ENCODE peak calls at places on chromosomes 13 and 19, in ten cellular contexts. One of them, this sample, is unnamed.

GRCh38 chr13:65914707-65915106 is 1315.4 kb downstream of the PCDH9 start:
- DNase-seq in tibial nerve: no peak
- DNase-seq in heart right ventricle: no peak
- DNase-seq in heart left ventricle: no peak
- DNase-seq in fibroblast of lung: peak; percentile 51
- DNase-seq in RWPE2: no peak
- DNase-seq in IMR-90: peak; percentile 72
- DNase-seq in ovary: no peak
- DNase-seq in left ventricle myocardium inferior: no peak
- DNase-seq in PC-9: no peak
- DNase-seq in this sample: no peak

GRCh38 chr19:2983351-2984195 is 6.2 kb downstream of the TLE6 start:
- DNase-seq in heart right ventricle: peak; percentile 75
- DNase-seq in RWPE2: no peak
- DNase-seq in PC-9: peak; percentile 63
- DNase-seq in fibroblast of lung: peak; percentile 75
- DNase-seq in IMR-90: peak; percentile 7
- DNase-seq in tibial nerve: peak; percentile 37
- DNase-seq in ovary: peak; percentile 61
- DNase-seq in left ventricle myocardium inferior: peak; percentile 74
- DNase-seq in heart left ventricle: peak; percentile 67
- DNase-seq in this sample: peak; percentile 30

GRCh38 chr13:67147257-67148218 is 82.6 kb downstream of the PCDH9 start:
- DNase-seq in PC-9: no peak
- DNase-seq in heart left ventricle: no peak
- DNase-seq in fibroblast of lung: peak; percentile 63
- DNase-seq in heart right ventricle: peak; percentile 15
- DNase-seq in RWPE2: no peak
- DNase-seq in ovary: no peak
- DNase-seq in IMR-90: peak; percentile 72
- DNase-seq in left ventricle myocardium inferior: no peak
- DNase-seq in tibial nerve: no peak
- DNase-seq in this sample: no peak

GRCh38 chr19:16106121-16106520 is 5.6 kb upstream of the RAB8A start:
- DNase-seq in left ventricle myocardium inferior: no peak
- DNase-seq in IMR-90: peak; percentile 53
- DNase-seq in ovary: no peak
- DNase-seq in heart right ventricle: no peak
- DNase-seq in fibroblast of lung: peak; percentile 39
- DNase-seq in heart left ventricle: no peak
- DNase-seq in tibial nerve: no peak
- DNase-seq in PC-9: no peak
- DNase-seq in RWPE2: no peak
- DNase-seq in this sample: peak; percentile 41

GRCh38 chr13:20492641-20493040 is 33.0 kb downstream of the CRYL1 start:
- DNase-seq in tibial nerve: no peak
- DNase-seq in PC-9: peak; percentile 33
- DNase-seq in fibroblast of lung: peak; percentile 43
- DNase-seq in ovary: no peak
- DNase-seq in heart right ventricle: no peak
- DNase-seq in RWPE2: no peak
- DNase-seq in heart left ventricle: no peak
- DNase-seq in left ventricle myocardium inferior: no peak
- DNase-seq in IMR-90: peak; percentile 65
- DNase-seq in this sample: peak; percentile 30

GRCh38 chr13:46893820-46894533 is 2.9 kb downstream of the HTR2A start:
- DNase-seq in RWPE2: no peak
- DNase-seq in ovary: peak; percentile 84
- DNase-seq in PC-9: peak; percentile 52
- DNase-seq in IMR-90: peak; percentile 17
- DNase-seq in heart right ventricle: peak; percentile 44
- DNase-seq in left ventricle myocardium inferior: peak; percentile 58
- DNase-seq in heart left ventricle: peak; percentile 47
- DNase-seq in fibroblast of lung: peak; percentile 58
- DNase-seq in tibial nerve: peak; percentile 37
- DNase-seq in this sample: peak; percentile 66

GRCh38 chr13:43977911-43978310 is 98.2 kb downstream of the LACC1 start:
- DNase-seq in tibial nerve: no peak
- DNase-seq in left ventricle myocardium inferior: no peak
- DNase-seq in RWPE2: no peak
- DNase-seq in IMR-90: no peak
- DNase-seq in PC-9: no peak
- DNase-seq in heart right ventricle: no peak
- DNase-seq in fibroblast of lung: no peak
- DNase-seq in ovary: no peak
- DNase-seq in heart left ventricle: no peak
- DNase-seq in this sample: no peak

GRCh38 chr19:5339470-5339949 is 1.1 kb downstream of the PTPRS start:
- DNase-seq in heart right ventricle: no peak
- DNase-seq in ovary: peak; percentile 35
- DNase-seq in RWPE2: no peak
- DNase-seq in PC-9: no peak
- DNase-seq in fibroblast of lung: no peak
- DNase-seq in left ventricle myocardium inferior: no peak
- DNase-seq in tibial nerve: no peak
- DNase-seq in IMR-90: no peak
- DNase-seq in heart left ventricle: no peak
- DNase-seq in this sample: no peak

GRCh38 chr19:8511573-8512101 is 2.3 kb downstream of the ZNF414 start:
- DNase-seq in left ventricle myocardium inferior: no peak
- DNase-seq in RWPE2: no peak
- DNase-seq in fibroblast of lung: no peak
- DNase-seq in heart right ventricle: no peak
- DNase-seq in IMR-90: no peak
- DNase-seq in heart left ventricle: no peak
- DNase-seq in PC-9: no peak
- DNase-seq in tibial nerve: no peak
- DNase-seq in ovary: peak; percentile 61
- DNase-seq in this sample: no peak

GRCh38 chr13:80473695-80474094 is 132.8 kb upstream of the SPRY2 start:
- DNase-seq in fibroblast of lung: peak; percentile 92
- DNase-seq in IMR-90: peak; percentile 18
- DNase-seq in PC-9: peak; percentile 3
- DNase-seq in ovary: no peak
- DNase-seq in tibial nerve: no peak
- DNase-seq in heart left ventricle: no peak
- DNase-seq in left ventricle myocardium inferior: no peak
- DNase-seq in heart right ventricle: no peak
- DNase-seq in RWPE2: no peak
- DNase-seq in this sample: no peak

GRCh38 chr13:21625366-21625765 is 21.4 kb upstream of the MICU2 start:
- DNase-seq in heart left ventricle: no peak
- DNase-seq in tibial nerve: no peak
- DNase-seq in RWPE2: no peak
- DNase-seq in PC-9: no peak
- DNase-seq in IMR-90: peak; percentile 52
- DNase-seq in fibroblast of lung: peak; percentile 51
- DNase-seq in ovary: no peak
- DNase-seq in left ventricle myocardium inferior: no peak
- DNase-seq in heart right ventricle: no peak
- DNase-seq in this sample: peak; percentile 19

GRCh38 chr13:27820524-27821482 is 28.5 kb downstream of the GSX1 start:
- DNase-seq in left ventricle myocardium inferior: no peak
- DNase-seq in heart right ventricle: no peak
- DNase-seq in PC-9: no peak
- DNase-seq in fibroblast of lung: no peak
- DNase-seq in tibial nerve: no peak
- DNase-seq in heart left ventricle: no peak
- DNase-seq in ovary: no peak
- DNase-seq in IMR-90: no peak
- DNase-seq in RWPE2: no peak
- DNase-seq in this sample: no peak
- H3K4me1 ChIP-seq in left ventricle myocardium inferior: no peaks in the 10 kb centered on the region
- H3K4me1 ChIP-seq in heart right ventricle: no peaks in the 10 kb centered on the region
- H3K4me1 ChIP-seq in PC-9: no peaks in the 10 kb centered on the region
- H3K4me1 ChIP-seq in fibroblast of lung: no peaks in the 10 kb centered on the region
- H3K4me1 ChIP-seq in tibial nerve: no peaks in the 10 kb centered on the region
- H3K4me1 ChIP-seq in heart left ventricle: no peaks in the 10 kb centered on the region
- H3K4me1 ChIP-seq in ovary: no peaks in the 10 kb centered on the region
- H3K4me1 ChIP-seq in IMR-90: no peaks in the 10 kb centered on the region
- H3K4me1 ChIP-seq in RWPE2: no peaks in the 10 kb centered on the region
- H3K4me1 ChIP-seq in this sample: no peaks in the 10 kb centered on the region

GRCh38 chr13:45411226-45411625 is 6.9 kb downstream of the SLC25A30 start:
- DNase-seq in ovary: no peak
- DNase-seq in IMR-90: no peak
- DNase-seq in heart left ventricle: no peak
- DNase-seq in tibial nerve: no peak
- DNase-seq in RWPE2: no peak
- DNase-seq in heart right ventricle: no peak
- DNase-seq in left ventricle myocardium inferior: no peak
- DNase-seq in fibroblast of lung: no peak
- DNase-seq in PC-9: no peak
- DNase-seq in this sample: no peak

GRCh38 chr13:45411631-45412030 is 6.5 kb downstream of the SLC25A30 start:
- DNase-seq in PC-9: no peak
- DNase-seq in left ventricle myocardium inferior: no peak
- DNase-seq in tibial nerve: no peak
- DNase-seq in fibroblast of lung: no peak
- DNase-seq in ovary: no peak
- DNase-seq in RWPE2: no peak
- DNase-seq in heart left ventricle: no peak
- DNase-seq in heart right ventricle: no peak
- DNase-seq in IMR-90: no peak
- DNase-seq in this sample: no peak

GRCh38 chr13:45415112-45415511 is 3.1 kb downstream of the SLC25A30 start:
- DNase-seq in fibroblast of lung: no peak
- DNase-seq in IMR-90: no peak
- DNase-seq in heart right ventricle: no peak
- DNase-seq in ovary: no peak
- DNase-seq in RWPE2: no peak
- DNase-seq in left ventricle myocardium inferior: no peak
- DNase-seq in heart left ventricle: no peak
- DNase-seq in tibial nerve: no peak
- DNase-seq in PC-9: no peak
- DNase-seq in this sample: no peak

GRCh38 chr13:45412274-45413049 is 5.7 kb downstream of the SLC25A30 start:
- DNase-seq in ovary: no peak
- DNase-seq in RWPE2: no peak
- DNase-seq in left ventricle myocardium inferior: no peak
- DNase-seq in tibial nerve: no peak
- DNase-seq in IMR-90: peak; percentile 69
- DNase-seq in PC-9: no peak
- DNase-seq in fibroblast of lung: peak; percentile 62
- DNase-seq in heart right ventricle: no peak
- DNase-seq in heart left ventricle: no peak
- DNase-seq in this sample: no peak

DNA sequence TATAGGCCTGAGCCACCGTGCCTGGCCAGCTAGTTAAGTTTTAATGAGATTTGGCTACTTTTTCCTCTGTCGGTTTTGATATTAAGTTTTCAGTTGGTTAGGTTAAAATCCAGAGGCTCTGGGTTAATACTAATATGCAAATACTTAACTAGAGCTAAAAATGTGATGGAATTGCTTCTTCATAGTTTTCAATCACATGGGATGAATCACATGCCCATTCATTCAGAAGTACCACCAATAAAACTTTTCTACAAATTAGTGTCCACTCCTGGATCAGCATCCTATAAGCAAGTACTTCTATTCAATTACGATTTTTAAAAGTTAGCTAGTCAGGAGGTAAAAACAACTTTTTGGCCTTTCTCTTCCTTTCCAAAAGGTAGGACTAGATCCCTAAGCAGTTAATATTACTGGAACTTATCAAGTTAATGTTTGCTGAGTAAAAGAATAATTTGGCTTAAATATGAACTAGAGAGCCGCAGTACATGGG is 4.3 kb downstream of the SLC25A30 start:
- DNase-seq in RWPE2: no peak
- DNase-seq in heart right ventricle: no peak
- DNase-seq in tibial nerve: no peak
- DNase-seq in heart left ventricle: no peak
- DNase-seq in fibroblast of lung: peak; percentile 25
- DNase-seq in PC-9: no peak
- DNase-seq in ovary: no peak
- DNase-seq in left ventricle myocardium inferior: no peak
- DNase-seq in IMR-90: no peak
- DNase-seq in this sample: no peak
- H3K27ac ChIP-seq in RWPE2: peak overlapping the region; percentile 35
- H3K27ac ChIP-seq in heart right ventricle: peak overlapping the region; percentile 79
- H3K27ac ChIP-seq in tibial nerve: no peak overlapping the region
- H3K27ac ChIP-seq in heart left ventricle: peak overlapping the region; percentile 92
- H3K27ac ChIP-seq in fibroblast of lung: peak overlapping the region; percentile 44
- H3K27ac ChIP-seq in PC-9: no peak overlapping the region
- H3K27ac ChIP-seq in ovary: no peak overlapping the region
- H3K27ac ChIP-seq in left ventricle myocardium inferior: peak overlapping the region; percentile 81
- H3K27ac ChIP-seq in IMR-90: no peak overlapping the region
- H3K27ac ChIP-seq in this sample: peak overlapping the region; percentile 84

DNA sequence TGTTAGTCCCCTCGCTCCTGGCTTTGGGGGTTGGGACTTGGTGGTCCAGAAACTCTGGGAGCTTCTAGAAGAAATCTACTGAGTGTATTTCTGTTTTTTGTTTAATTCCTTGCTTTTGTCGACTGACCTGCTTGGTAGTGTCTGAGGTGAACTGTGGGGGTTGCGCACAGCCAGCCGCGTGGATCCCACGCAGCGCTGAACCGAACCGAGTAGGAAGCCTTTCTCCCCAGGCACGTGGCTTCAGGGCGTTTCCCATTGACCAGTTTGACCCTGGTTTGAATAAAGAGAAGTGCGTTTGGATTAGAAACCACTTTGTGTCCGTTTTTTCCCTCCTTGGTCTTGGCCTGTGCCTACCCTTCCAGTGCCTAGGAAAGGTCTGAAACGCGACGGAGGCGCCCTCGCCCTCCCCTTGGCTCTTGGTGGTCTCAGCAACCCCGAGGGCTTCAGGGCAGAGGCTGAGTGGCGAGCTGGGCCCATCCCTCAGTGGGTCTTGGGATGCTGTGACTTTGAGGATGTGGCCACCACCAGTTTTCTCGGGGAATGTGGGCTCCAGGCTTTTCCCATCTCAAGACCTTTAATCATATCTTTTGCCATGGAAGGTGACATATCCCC is 2.7 kb upstream of the RPS15 start:
- DNase-seq in ovary: no peak
- DNase-seq in heart left ventricle: no peak
- DNase-seq in fibroblast of lung: no peak
- DNase-seq in left ventricle myocardium inferior: no peak
- DNase-seq in heart right ventricle: no peak
- DNase-seq in tibial nerve: no peak
- DNase-seq in RWPE2: no peak
- DNase-seq in IMR-90: no peak
- DNase-seq in PC-9: no peak
- DNase-seq in this sample: no peak
- H3K36me3 ChIP-seq in ovary: no peaks in the 10 kb centered on the region
- H3K36me3 ChIP-seq in heart left ventricle: peaks cover 60% of the 10 kb centered on the region
- H3K36me3 ChIP-seq in fibroblast of lung: peaks cover 38% of the 10 kb centered on the region
- H3K36me3 ChIP-seq in left ventricle myocardium inferior: peaks cover 64% of the 10 kb centered on the region
- H3K36me3 ChIP-seq in heart right ventricle: peaks cover 12% of the 10 kb centered on the region
- H3K36me3 ChIP-seq in tibial nerve: peaks cover 71% of the 10 kb centered on the region
- H3K36me3 ChIP-seq in RWPE2: peaks cover 60% of the 10 kb centered on the region
- H3K36me3 ChIP-seq in IMR-90: peaks cover 50% of the 10 kb centered on the region
- H3K36me3 ChIP-seq in PC-9: peaks cover 3% of the 10 kb centered on the region
- H3K36me3 ChIP-seq in this sample: peaks cover 31% of the 10 kb centered on the region

DNA sequence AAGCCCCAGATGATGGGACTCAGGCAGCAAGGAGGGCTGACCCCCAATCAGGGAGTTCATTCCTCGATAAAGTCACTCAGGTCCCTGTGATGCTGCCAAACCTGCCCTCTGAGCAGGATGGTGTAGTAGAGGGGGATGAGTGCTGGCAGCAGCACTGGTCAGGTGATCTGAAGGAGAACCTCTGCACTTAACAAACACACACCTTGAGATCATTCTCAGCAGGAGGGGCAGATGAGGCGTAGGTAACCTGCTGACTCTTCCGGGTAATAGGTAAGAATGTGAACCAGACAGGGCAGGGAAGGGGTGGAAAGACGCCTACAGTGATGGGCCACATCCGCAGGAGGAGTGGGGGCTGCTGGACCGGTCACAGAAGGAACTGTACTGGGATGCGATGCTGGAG is 3.2 kb downstream of the ZNF446 start:
- DNase-seq in RWPE2: no peak
- DNase-seq in heart right ventricle: no peak
- DNase-seq in tibial nerve: no peak
- DNase-seq in heart left ventricle: no peak
- DNase-seq in PC-9: no peak
- DNase-seq in IMR-90: no peak
- DNase-seq in ovary: no peak
- DNase-seq in fibroblast of lung: no peak
- DNase-seq in left ventricle myocardium inferior: no peak
- DNase-seq in this sample: no peak
- H3K4me1 ChIP-seq in RWPE2: peaks cover 3% of the 10 kb centered on the region
- H3K4me1 ChIP-seq in heart right ventricle: peaks cover 23% of the 10 kb centered on the region
- H3K4me1 ChIP-seq in tibial nerve: peaks cover 19% of the 10 kb centered on the region
- H3K4me1 ChIP-seq in heart left ventricle: peaks cover 16% of the 10 kb centered on the region
- H3K4me1 ChIP-seq in PC-9: peaks cover 18% of the 10 kb centered on the region
- H3K4me1 ChIP-seq in IMR-90: peaks cover 16% of the 10 kb centered on the region
- H3K4me1 ChIP-seq in ovary: peaks cover 6% of the 10 kb centered on the region
- H3K4me1 ChIP-seq in fibroblast of lung: peaks cover 17% of the 10 kb centered on the region
- H3K4me1 ChIP-seq in left ventricle myocardium inferior: peaks cover 25% of the 10 kb centered on the region
- H3K4me1 ChIP-seq in this sample: peaks cover 13% of the 10 kb centered on the region